ENCODE peak calls at places on chromosomes 12 and 14, in five cellular contexts. T is GM12865, D is SW480, P is NCI-H1105, K is GM20000. N is an unnamed sample.

GRCh38 chr12:29008786-29009185 is 140.3 kb upstream of the FAR2 start:
- DNase-seq in T (no peak), D (peak), P (no peak), K (no peak), N (no peak)

GRCh38 chr12:56928262-56928661 is 5.9 kb downstream of the SDR9C7 start:
- DNase-seq in T (no peak), D (no peak), P (no peak), K (no peak), N (no peak)

GRCh38 chr12:45934956-45935355 is 55.4 kb downstream of the SCAF11 start:
- DNase-seq in T (no peak), D (no peak), P (no peak), K (no peak), N (no peak)

GRCh38 chr14:66624319-66624937 is 116.5 kb downstream of the GPHN start:
- DNase-seq in T (peak), D (peak), P (peak), K (peak), N (peak)

GRCh38 chr12:105674871-105675699 is 344.6 kb downstream of the C12orf75 start:
- DNase-seq in T (no peak), D (no peak), P (no peak), K (no peak), N (peak)

GRCh38 chr12:118190266-118190665 is 54.3 kb downstream of the PEBP1 start:
- DNase-seq in T (no peak), D (no peak), P (no peak), K (no peak), N (no peak)

GRCh38 chr14:82094819-82095218 is 561.2 kb upstream of the SEL1L start:
- DNase-seq in T (no peak), D (no peak), P (no peak), K (no peak), N (no peak)

GRCh38 chr12:40105515-40106201 is at the start of gene SLC2A13:
- DNase-seq in T (peak), D (peak), P (peak), K (peak), N (peak)

GRCh38 chr14:103188691-103189480 is 65.6 kb downstream of the TNFAIP2 start:
- DNase-seq in T (peak), D (no peak), P (no peak), K (peak), N (peak)

GRCh38 chr14:31405599-31406251 is 14.6 kb downstream of the HEATR5A start:
- DNase-seq in T (no peak), D (no peak), P (no peak), K (no peak), N (no peak)

GRCh38 chr14:51860164-51860835 is at the start of gene GNG2:
- DNase-seq in T (peak), D (peak), P (peak), K (peak), N (peak)

GRCh38 chr12:105899589-105899988 is 239.2 kb downstream of the NUAK1 start:
- DNase-seq in T (peak), D (no peak), P (no peak), K (no peak), N (no peak)

GRCh38 chr14:66662374-66662773 is 154.4 kb downstream of the GPHN start:
- DNase-seq in T (no peak), D (no peak), P (no peak), K (no peak), N (peak)

GRCh38 chr12:21296751-21297406 is 37.8 kb downstream of the SLCO1A2 start:
- DNase-seq in T (peak), D (no peak), P (peak), K (peak), N (peak)

GRCh38 chr12:43836455-43836989 is 641 bp downstream of the TMEM117 start:
- DNase-seq in T (peak), D (peak), P (no peak), K (peak), N (peak)

GRCh38 chr14:50260511-50260910 is 29.1 kb upstream of the SOS2 start:
- DNase-seq in T (peak), D (peak), P (no peak), K (peak), N (peak)

GRCh38 chr12:58416211-58416610 is 474.8 kb downstream of the ATP23 start:
- DNase-seq in T (no peak), D (no peak), P (no peak), K (no peak), N (peak)

GRCh38 chr12:51950682-51951198 is 759 bp upstream of the ACVR1B start:
- DNase-seq in T (no peak), D (no peak), P (no peak), K (no peak), N (no peak)

GRCh38 chr12:131944601-131945251 is 5.0 kb upstream of the EP400 start:
- DNase-seq in T (no peak), D (no peak), P (no peak), K (no peak), N (no peak)

GRCh38 chr12:31118347-31118830 is 44.7 kb downstream of the DDX11 start:
- DNase-seq in T (no peak), D (peak), P (peak), K (no peak), N (no peak)

GRCh38 chr14:37637341-37637740 is 41.9 kb downstream of the TTC6 start:
- DNase-seq in T (no peak), D (no peak), P (no peak), K (no peak), N (no peak)

GRCh38 chr14:91140672-91141071 is 26.8 kb downstream of the DGLUCY start:
- DNase-seq in T (peak), D (peak), P (no peak), K (no peak), N (peak)

GRCh38 chr12:122250047-122250446 is 16.2 kb downstream of the VPS33A start:
- DNase-seq in T (no peak), D (no peak), P (no peak), K (no peak), N (no peak)

GRCh38 chr14:77478796-77479195 is 19.8 kb downstream of the ISM2 start:
- DNase-seq in T (peak), D (no peak), P (no peak), K (peak), N (no peak)

GRCh38 chr14:68036203-68036602 is 216.6 kb downstream of the RAD51B start:
- DNase-seq in T (no peak), D (no peak), P (no peak), K (no peak), N (no peak)

GRCh38 chr14:68718033-68718725 is 74.7 kb downstream of the ZFP36L1 start:
- DNase-seq in T (peak), D (peak), P (no peak), K (no peak), N (peak)

GRCh38 chr12:84046869-84047268 is 865.7 kb downstream of the SLC6A15 start:
- DNase-seq in T (no peak), D (no peak), P (no peak), K (no peak), N (no peak)

GRCh38 chr12:88559772-88560171 is 20.5 kb downstream of the KITLG start:
- DNase-seq in T (peak), D (no peak), P (no peak), K (no peak), N (peak)

GRCh38 chr14:104104006-104104901 is 18.8 kb downstream of the ASPG start:
- DNase-seq in T (no peak), D (no peak), P (no peak), K (no peak), N (no peak)

GRCh38 chr12:27531916-27532315 is 7.9 kb downstream of the PPFIBP1 start:
- DNase-seq in T (no peak), D (no peak), P (no peak), K (no peak), N (peak)

GRCh38 chr14:99879401-99880295 is 86.4 kb downstream of the EML1 start:
- DNase-seq in T (no peak), D (peak), P (no peak), K (no peak), N (no peak)

GRCh38 chr14:39841088-39841487 is 408.9 kb upstream of the FBXO33 start:
- DNase-seq in T (peak), D (peak), P (no peak), K (no peak), N (no peak)

GRCh38 chr12:106149096-106149784 is 10.5 kb upstream of the NUAK1 start:
- DNase-seq in T (no peak), D (peak), P (no peak), K (no peak), N (peak)

GRCh38 chr14:100524233-100524932 is 62.8 kb downstream of the BEGAIN start:
- DNase-seq in T (no peak), D (no peak), P (no peak), K (no peak), N (no peak)

GRCh38 chr14:50353126-50353525 is 41.0 kb downstream of the DMAC2L start:
- DNase-seq in T (no peak), D (no peak), P (no peak), K (no peak), N (no peak)

GRCh38 chr14:68332011-68332410 is 460.9 kb downstream of the ZFP36L1 start:
- DNase-seq in T (no peak), D (no peak), P (no peak), K (no peak), N (no peak)

GRCh38 chr14:67577909-67578749 is 21.9 kb downstream of the PIGH start:
- DNase-seq in T (no peak), D (no peak), P (peak), K (no peak), N (no peak)

GRCh38 chr12:20264608-20265114 is 103.7 kb upstream of the PDE3A start:
- DNase-seq in T (no peak), D (no peak), P (no peak), K (no peak), N (no peak)

N was measured in dermis blood vessel endothelial cell.